ENCODE peak calls at places on chromosomes 7 and 10, in five cellular contexts. One of them, this sample, is unnamed.

GRCh38 chr10:133377025-133377817 is 1.8 kb upstream of the PAOX start:
- DNase-seq in GM23248: no peak
- DNase-seq in mesendoderm: no peak
- DNase-seq in upper lobe of left lung: no peak
- DNase-seq in heart left ventricle: no peak
- DNase-seq in this sample: no peak

GRCh38 chr10:44125879-44126675 is 258.8 kb downstream of the CXCL12 start:
- DNase-seq in GM23248: peak
- DNase-seq in mesendoderm: no peak
- DNase-seq in upper lobe of left lung: no peak
- DNase-seq in heart left ventricle: no peak
- DNase-seq in this sample: no peak

GRCh38 chr10:528173-529165 is 161.0 kb downstream of the DIP2C start:
- DNase-seq in GM23248: no peak
- DNase-seq in mesendoderm: no peak
- DNase-seq in upper lobe of left lung: peak
- DNase-seq in heart left ventricle: peak
- DNase-seq in this sample: no peak

GRCh38 chr7:93307131-93307660 is 75.0 kb downstream of the VPS50 start:
- DNase-seq in GM23248: peak
- DNase-seq in mesendoderm: no peak
- DNase-seq in upper lobe of left lung: no peak
- DNase-seq in heart left ventricle: no peak
- DNase-seq in this sample: no peak

GRCh38 chr7:117808273-117808868 is 64.9 kb downstream of the CTTNBP2 start:
- DNase-seq in GM23248: no peak
- DNase-seq in mesendoderm: no peak
- DNase-seq in upper lobe of left lung: no peak
- DNase-seq in heart left ventricle: peak
- DNase-seq in this sample: no peak

GRCh38 chr10:76880931-76881330 is 756.7 kb downstream of the KCNMA1 start:
- DNase-seq in GM23248: no peak
- DNase-seq in mesendoderm: no peak
- DNase-seq in upper lobe of left lung: no peak
- DNase-seq in heart left ventricle: no peak
- DNase-seq in this sample: no peak

GRCh38 chr7:155872678-155873369 is 60.6 kb upstream of the SHH start:
- DNase-seq in GM23248: no peak
- DNase-seq in mesendoderm: no peak
- DNase-seq in upper lobe of left lung: no peak
- DNase-seq in heart left ventricle: no peak
- DNase-seq in this sample: no peak

GRCh38 chr10:132922872-132923271 is 19.5 kb downstream of the CFAP46 start:
- DNase-seq in GM23248: no peak
- DNase-seq in mesendoderm: no peak
- DNase-seq in upper lobe of left lung: no peak
- DNase-seq in heart left ventricle: no peak
- DNase-seq in this sample: no peak

GRCh38 chr10:115483294-115483693 is 390.1 kb downstream of the ATRNL1 start:
- DNase-seq in GM23248: no peak
- DNase-seq in mesendoderm: no peak
- DNase-seq in upper lobe of left lung: no peak
- DNase-seq in heart left ventricle: no peak
- DNase-seq in this sample: no peak

GRCh38 chr10:86375204-86375603 is 8.6 kb upstream of the GRID1 start:
- DNase-seq in GM23248: no peak
- DNase-seq in mesendoderm: no peak
- DNase-seq in upper lobe of left lung: no peak
- DNase-seq in heart left ventricle: no peak
- DNase-seq in this sample: peak

GRCh38 chr7:131203291-131203976 is 124.2 kb upstream of the MKLN1 start:
- DNase-seq in GM23248: peak
- DNase-seq in mesendoderm: no peak
- DNase-seq in upper lobe of left lung: no peak
- DNase-seq in heart left ventricle: peak
- DNase-seq in this sample: no peak

GRCh38 chr10:21406595-21407218 is 118.8 kb downstream of the SKIDA1 start:
- DNase-seq in GM23248: peak
- DNase-seq in mesendoderm: no peak
- DNase-seq in upper lobe of left lung: no peak
- DNase-seq in heart left ventricle: no peak
- DNase-seq in this sample: no peak

GRCh38 chr10:122484276-122485060 is 23.1 kb downstream of the HTRA1 start:
- DNase-seq in GM23248: no peak
- DNase-seq in mesendoderm: no peak
- DNase-seq in upper lobe of left lung: no peak
- DNase-seq in heart left ventricle: peak
- DNase-seq in this sample: no peak

GRCh38 chr7:136009488-136010079 is 32.4 kb upstream of the MTPN start:
- DNase-seq in GM23248: peak
- DNase-seq in mesendoderm: peak
- DNase-seq in upper lobe of left lung: no peak
- DNase-seq in heart left ventricle: no peak
- DNase-seq in this sample: no peak

GRCh38 chr10:50807851-50808776 is 68.4 kb downstream of the ASAH2B start:
- DNase-seq in GM23248: peak
- DNase-seq in mesendoderm: peak
- DNase-seq in upper lobe of left lung: no peak
- DNase-seq in heart left ventricle: no peak
- DNase-seq in this sample: no peak

GRCh38 chr7:103348959-103349358 is 1.5 kb downstream of the PSMC2 start:
- DNase-seq in GM23248: no peak
- DNase-seq in mesendoderm: no peak
- DNase-seq in upper lobe of left lung: no peak
- DNase-seq in heart left ventricle: no peak
- DNase-seq in this sample: no peak

GRCh38 chr7:44881610-44882009 is 3.7 kb downstream of the PURB start:
- DNase-seq in GM23248: peak
- DNase-seq in mesendoderm: no peak
- DNase-seq in upper lobe of left lung: no peak
- DNase-seq in heart left ventricle: no peak
- DNase-seq in this sample: no peak

GRCh38 chr10:106608101-106608500 is 556.4 kb downstream of the SORCS1 start:
- DNase-seq in GM23248: peak
- DNase-seq in mesendoderm: no peak
- DNase-seq in upper lobe of left lung: no peak
- DNase-seq in heart left ventricle: no peak
- DNase-seq in this sample: no peak

GRCh38 chr10:31136951-31137885 is 105.6 kb upstream of the ZNF438 start:
- DNase-seq in GM23248: peak
- DNase-seq in mesendoderm: no peak
- DNase-seq in upper lobe of left lung: no peak
- DNase-seq in heart left ventricle: no peak
- DNase-seq in this sample: no peak

GRCh38 chr7:145644426-145645154 is 472.0 kb upstream of the CNTNAP2 start:
- DNase-seq in GM23248: no peak
- DNase-seq in mesendoderm: no peak
- DNase-seq in upper lobe of left lung: no peak
- DNase-seq in heart left ventricle: no peak
- DNase-seq in this sample: no peak

GRCh38 chr10:50624866-50625491 is 1.2 kb upstream of the SGMS1 start:
- DNase-seq in GM23248: peak
- DNase-seq in mesendoderm: peak
- DNase-seq in upper lobe of left lung: peak
- DNase-seq in heart left ventricle: peak
- DNase-seq in this sample: peak

GRCh38 chr10:18455086-18455884 is 196.1 kb downstream of the NSUN6 start:
- DNase-seq in GM23248: no peak
- DNase-seq in mesendoderm: peak
- DNase-seq in upper lobe of left lung: no peak
- DNase-seq in heart left ventricle: no peak
- DNase-seq in this sample: no peak

GRCh38 chr7:6271091-6271658 is 1.2 kb downstream of the CYTH3 start:
- DNase-seq in GM23248: peak
- DNase-seq in mesendoderm: no peak
- DNase-seq in upper lobe of left lung: peak
- DNase-seq in heart left ventricle: peak
- DNase-seq in this sample: no peak

GRCh38 chr10:79241990-79242619 is 105.2 kb upstream of the PPIF start:
- DNase-seq in GM23248: peak
- DNase-seq in mesendoderm: peak
- DNase-seq in upper lobe of left lung: peak
- DNase-seq in heart left ventricle: peak
- DNase-seq in this sample: peak

GRCh38 chr7:135942614-135943013 is 34.5 kb downstream of the MTPN start:
- DNase-seq in GM23248: no peak
- DNase-seq in mesendoderm: no peak
- DNase-seq in upper lobe of left lung: no peak
- DNase-seq in heart left ventricle: no peak
- DNase-seq in this sample: no peak

GRCh38 chr10:34282186-34282585 is 532.9 kb downstream of the PARD3 start:
- DNase-seq in GM23248: no peak
- DNase-seq in mesendoderm: no peak
- DNase-seq in upper lobe of left lung: no peak
- DNase-seq in heart left ventricle: no peak
- DNase-seq in this sample: no peak

GRCh38 chr7:67371429-67372305 is 375.0 kb downstream of the TYW1 start:
- DNase-seq in GM23248: peak
- DNase-seq in mesendoderm: peak
- DNase-seq in upper lobe of left lung: peak
- DNase-seq in heart left ventricle: peak
- DNase-seq in this sample: no peak

GRCh38 chr7:129368389-129368986 is 65.7 kb upstream of the STRIP2 start:
- DNase-seq in GM23248: no peak
- DNase-seq in mesendoderm: no peak
- DNase-seq in upper lobe of left lung: no peak
- DNase-seq in heart left ventricle: no peak
- DNase-seq in this sample: no peak

GRCh38 chr7:30755384-30756154 is 3.6 kb downstream of the INMT start:
- DNase-seq in GM23248: no peak
- DNase-seq in mesendoderm: no peak
- DNase-seq in upper lobe of left lung: no peak
- DNase-seq in heart left ventricle: peak
- DNase-seq in this sample: no peak

GRCh38 chr10:70478191-70479160 is at the start of gene PALD1:
- DNase-seq in GM23248: peak
- DNase-seq in mesendoderm: peak
- DNase-seq in upper lobe of left lung: peak
- DNase-seq in heart left ventricle: peak
- DNase-seq in this sample: peak

GRCh38 chr10:93816123-93816747 is 58.5 kb downstream of the LGI1 start:
- DNase-seq in GM23248: peak
- DNase-seq in mesendoderm: peak
- DNase-seq in upper lobe of left lung: peak
- DNase-seq in heart left ventricle: peak
- DNase-seq in this sample: peak

GRCh38 chr7:45923290-45923689 is 2.2 kb upstream of the IGFBP3 start:
- DNase-seq in GM23248: peak
- DNase-seq in mesendoderm: peak
- DNase-seq in upper lobe of left lung: peak
- DNase-seq in heart left ventricle: peak
- DNase-seq in this sample: no peak

GRCh38 chr7:12771378-12771877 is 84.0 kb downstream of the ARL4A start:
- DNase-seq in GM23248: peak
- DNase-seq in mesendoderm: peak
- DNase-seq in upper lobe of left lung: peak
- DNase-seq in heart left ventricle: peak
- DNase-seq in this sample: no peak

GRCh38 chr10:104274762-104275721 is 6.1 kb downstream of the GSTO2 start:
- DNase-seq in GM23248: peak
- DNase-seq in mesendoderm: peak
- DNase-seq in upper lobe of left lung: peak
- DNase-seq in heart left ventricle: peak
- DNase-seq in this sample: no peak
- H3K4me3 ChIP-seq in GM23248: peak
- H3K4me3 ChIP-seq in mesendoderm: peak
- H3K4me3 ChIP-seq in upper lobe of left lung: no peak
- H3K4me3 ChIP-seq in heart left ventricle: no peak
- H3K4me3 ChIP-seq in this sample: peak

GRCh38 chr10:69376662-69377061 is 40.1 kb downstream of the TACR2 start:
- DNase-seq in GM23248: no peak
- DNase-seq in mesendoderm: peak
- DNase-seq in upper lobe of left lung: no peak
- DNase-seq in heart left ventricle: no peak
- DNase-seq in this sample: no peak

GRCh38 chr10:69377191-69377590 is 39.5 kb downstream of the TACR2 start:
- DNase-seq in GM23248: no peak
- DNase-seq in mesendoderm: no peak
- DNase-seq in upper lobe of left lung: no peak
- DNase-seq in heart left ventricle: no peak
- DNase-seq in this sample: no peak

GRCh38 chr10:69374242-69374641 is 42.5 kb downstream of the TACR2 start:
- DNase-seq in GM23248: no peak
- DNase-seq in mesendoderm: no peak
- DNase-seq in upper lobe of left lung: no peak
- DNase-seq in heart left ventricle: no peak
- DNase-seq in this sample: no peak

GRCh38 chr10:69375307-69376151 is 41.2 kb downstream of the TACR2 start:
- DNase-seq in GM23248: peak
- DNase-seq in mesendoderm: peak
- DNase-seq in upper lobe of left lung: no peak
- DNase-seq in heart left ventricle: peak
- DNase-seq in this sample: no peak

DNA sequence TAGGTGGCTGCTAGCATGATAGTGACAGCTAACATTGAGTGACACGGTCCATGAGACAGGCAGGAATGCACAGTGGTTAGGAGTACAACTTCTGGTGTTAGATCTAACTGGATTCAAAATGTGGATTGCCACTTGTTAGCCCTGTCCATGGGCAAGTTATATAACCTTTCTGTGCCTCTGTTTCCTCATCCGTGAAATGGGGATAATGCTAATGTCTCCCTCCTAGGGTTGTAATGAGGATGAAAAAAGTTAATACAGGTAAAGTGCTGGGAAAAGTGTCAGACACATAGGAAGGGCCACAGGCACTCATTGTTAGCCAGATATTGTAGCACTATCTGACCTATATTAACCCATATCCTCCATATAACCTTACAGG is 41.8 kb downstream of the TACR2 start:
- DNase-seq in GM23248: no peak
- DNase-seq in mesendoderm: no peak
- DNase-seq in upper lobe of left lung: no peak
- DNase-seq in heart left ventricle: no peak
- DNase-seq in this sample: no peak
- H3K4me3 ChIP-seq in GM23248: no peak
- H3K4me3 ChIP-seq in mesendoderm: no peak
- H3K4me3 ChIP-seq in upper lobe of left lung: no peak
- H3K4me3 ChIP-seq in heart left ventricle: no peak
- H3K4me3 ChIP-seq in this sample: no peak

GRCh38 chr7:69588773-69589172 is 9.5 kb upstream of the AUTS2 start:
- DNase-seq in GM23248: no peak
- DNase-seq in mesendoderm: peak
- DNase-seq in upper lobe of left lung: no peak
- DNase-seq in heart left ventricle: no peak
- DNase-seq in this sample: no peak
- H3K4me3 ChIP-seq in GM23248: no peak
- H3K4me3 ChIP-seq in mesendoderm: no peak
- H3K4me3 ChIP-seq in upper lobe of left lung: no peak
- H3K4me3 ChIP-seq in heart left ventricle: no peak
- H3K4me3 ChIP-seq in this sample: no peak

GRCh38 chr7:22561895-22562593 is 62.1 kb upstream of the STEAP1B start:
- DNase-seq in GM23248: peak
- DNase-seq in mesendoderm: peak
- DNase-seq in upper lobe of left lung: no peak
- DNase-seq in heart left ventricle: no peak
- DNase-seq in this sample: no peak
- H3K4me3 ChIP-seq in GM23248: peak
- H3K4me3 ChIP-seq in mesendoderm: no peak
- H3K4me3 ChIP-seq in upper lobe of left lung: no peak
- H3K4me3 ChIP-seq in heart left ventricle: peak
- H3K4me3 ChIP-seq in this sample: no peak

GRCh38 chr10:103584216-103585010 is 90.9 kb downstream of the NEURL1 start:
- DNase-seq in GM23248: peak
- DNase-seq in mesendoderm: no peak
- DNase-seq in upper lobe of left lung: no peak
- DNase-seq in heart left ventricle: no peak
- DNase-seq in this sample: no peak
- H3K4me3 ChIP-seq in GM23248: peak
- H3K4me3 ChIP-seq in mesendoderm: no peak
- H3K4me3 ChIP-seq in upper lobe of left lung: no peak
- H3K4me3 ChIP-seq in heart left ventricle: peak
- H3K4me3 ChIP-seq in this sample: peak